ENCODE peak calls at places on chromosomes 1 and 21, in four cellular contexts. U is GM12878, A is K562, H is HepG2. L is an unnamed sample.

GRCh38 chr1:62539028-62539447 is 58.3 kb upstream of the ANGPTL3 start:
- DNase-seq in H (no peak), A (peak; percentile 56), U (no peak), L (no peak)

GRCh38 chr1:46489169-46489637 is 433 bp upstream of the DMBX1 start:
- DNase-seq in H (no peak), U (no peak), A (peak; percentile 55), L (peak; percentile 49)

GRCh38 chr1:243712242-243712641 is 137.8 kb downstream of the AKT3 start:
- DNase-seq in A (no peak), U (no peak), H (no peak), L (no peak)

GRCh38 chr1:96962807-96963206 is 241.2 kb downstream of the PTBP2 start:
- DNase-seq in U (no peak), A (no peak), H (no peak), L (no peak)

GRCh38 chr1:54327386-54328116 is 78.6 kb downstream of the SSBP3 start:
- DNase-seq in H (no peak), A (peak; percentile 55), U (no peak), L (no peak)

GRCh38 chr1:182699673-182700350 is 15.4 kb upstream of the RGS8 start:
- DNase-seq in U (no peak), H (no peak), A (no peak), L (peak; percentile 88)

GRCh38 chr1:153426809-153427208 is 10.5 kb downstream of the S100A7A start:
- DNase-seq in A (no peak), U (no peak), H (no peak), L (no peak)

GRCh38 chr21:38787461-38788274 is 18.1 kb upstream of the ETS2 start:
- DNase-seq in U (no peak), H (peak; percentile 99), A (peak; percentile 82), L (no peak)

GRCh38 chr21:25639922-25640670 is 1.0 kb downstream of the JAM2 start:
- DNase-seq in H (no peak), U (no peak), A (no peak), L (peak; percentile 55)
- TF ChIP-seq ESRRA in H (no peak), U (no peak), A (no peak), L (no peak)

GRCh38 chr21:46295177-46295711 is 9.1 kb downstream of the YBEY start:
- DNase-seq in H (peak; percentile 39), A (no peak), U (no peak), L (no peak)
- TF ChIP-seq ETV6 in H (no peak), A (no peak), U (no peak), L (no peak)

GRCh38 chr1:34656299-34656698 is 98.5 kb upstream of the GJB5 start:
- DNase-seq in H (no peak), A (no peak), U (no peak), L (no peak)
- TF ChIP-seq TCF7 in H (no peak), A (no peak), U (no peak), L (no peak)

DNA sequence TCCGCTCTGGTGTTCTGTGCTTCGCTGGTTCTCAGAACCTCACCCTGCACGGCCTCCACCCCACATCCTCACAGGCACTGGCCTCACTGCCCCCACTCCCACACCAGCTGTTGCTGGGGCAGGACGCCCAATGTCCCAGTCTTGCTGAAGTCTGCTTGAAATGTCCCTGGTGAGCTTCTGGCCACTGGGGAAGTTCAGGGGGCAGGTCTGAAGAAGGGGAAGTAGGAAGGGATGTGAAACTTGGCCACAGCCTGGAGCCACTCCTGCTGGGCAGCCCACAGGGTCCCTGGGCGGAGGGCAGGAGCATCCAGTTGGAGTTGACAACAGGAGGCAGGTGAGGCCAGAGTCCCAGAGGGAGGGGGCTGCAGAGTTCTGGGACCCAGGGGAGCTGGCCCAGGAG is at the start of gene C1QA:
- DNase-seq in A (no peak), H (no peak), U (no peak), L (no peak)
- TF ChIP-seq ESRRA in A (no peak), H (no peak), U (no peak), L (no peak)

L was measured in WTC11.